ENCODE peak calls at places on chromosomes 1 and 21, in five cellular contexts. V is H1, Y is GM12878, J is NT2/D1, G is HEK293T. L is an unnamed sample.

GRCh38 chr1:160340146-160340545 is 2.9 kb downstream of the COPA start:
- DNase-seq in V (no peak), Y (no peak), G (no peak), J (no peak), L (no peak)

GRCh38 chr1:64150729-64151128 is 52.7 kb upstream of the UBE2U start:
- DNase-seq in Y (no peak), V (no peak), G (no peak), J (no peak), L (no peak)

GRCh38 chr1:179447489-179447888 is 81.7 kb downstream of the AXDND1 start:
- DNase-seq in V (no peak), J (peak), G (peak), Y (no peak), L (peak)

GRCh38 chr1:153921803-153922075 is 1.0 kb downstream of the GATAD2B start:
- DNase-seq in J (no peak), Y (no peak), G (peak), V (no peak), L (no peak)

GRCh38 chr1:227395391-227396028 is 77.2 kb upstream of the CDC42BPA start:
- DNase-seq in G (no peak), Y (no peak), J (no peak), V (no peak), L (no peak)

GRCh38 chr1:67390041-67390887 is 39.9 kb downstream of the SERBP1 start:
- DNase-seq in J (peak), Y (no peak), G (no peak), V (no peak), L (no peak)

GRCh38 chr1:30811187-30811586 is 53.6 kb upstream of the LAPTM5 start:
- DNase-seq in G (no peak), V (no peak), J (no peak), Y (no peak), L (no peak)

GRCh38 chr1:44676484-44677200 is 2.1 kb downstream of the ARMH1 start:
- DNase-seq in J (no peak), V (no peak), Y (no peak), G (no peak), L (no peak)

GRCh38 chr1:116826818-116827606 is 72.8 kb downstream of the CD2 start:
- DNase-seq in J (no peak), Y (peak), G (no peak), V (no peak), L (peak)

GRCh38 chr1:27060879-27061278 is 48.2 kb upstream of the TENT5B start:
- DNase-seq in J (no peak), Y (no peak), V (no peak), G (no peak), L (no peak)

GRCh38 chr1:57124768-57125446 is 159.1 kb upstream of the C8B start:
- DNase-seq in V (no peak), J (no peak), Y (no peak), G (no peak), L (no peak)

GRCh38 chr1:230261918-230262650 is 164.0 kb downstream of the PGBD5 start:
- DNase-seq in J (no peak), G (no peak), V (no peak), Y (no peak), L (no peak)

GRCh38 chr1:209375097-209375496 is 208.4 kb upstream of the CAMK1G start:
- DNase-seq in V (no peak), J (no peak), Y (no peak), G (no peak), L (no peak)

GRCh38 chr1:91404151-91405012 is at the start of gene HFM1:
- DNase-seq in V (no peak), G (peak), Y (no peak), J (peak), L (peak)

GRCh38 chr1:76247261-76247852 is 172.8 kb downstream of the ST6GALNAC3 start:
- DNase-seq in J (peak), G (no peak), V (no peak), Y (no peak), L (no peak)

GRCh38 chr1:98388431-98388830 is 273.1 kb upstream of the SNX7 start:
- DNase-seq in J (no peak), G (no peak), V (no peak), Y (peak), L (no peak)

GRCh38 chr1:63475761-63476160 is 47.3 kb downstream of the ITGB3BP start:
- DNase-seq in V (no peak), G (no peak), Y (no peak), J (no peak), L (no peak)

GRCh38 chr1:153365696-153366095 is 8.0 kb downstream of the S100A9 start:
- DNase-seq in Y (no peak), J (no peak), G (no peak), V (no peak), L (no peak)

GRCh38 chr1:173474097-173474779 is 2.9 kb upstream of the PRDX6 start:
- DNase-seq in V (no peak), Y (no peak), G (no peak), J (no peak), L (peak)

GRCh38 chr1:71521655-71522264 is 440.9 kb upstream of the ZRANB2 start:
- DNase-seq in J (peak), V (no peak), G (peak), Y (no peak), L (peak)

GRCh38 chr1:229989591-229990248 is 77.3 kb upstream of the GALNT2 start:
- DNase-seq in G (no peak), V (no peak), Y (no peak), J (no peak), L (peak)

GRCh38 chr1:210741564-210741963 is 392.4 kb downstream of the KCNH1 start:
- DNase-seq in J (no peak), Y (no peak), V (no peak), G (no peak), L (no peak)

GRCh38 chr1:72915581-72915980 is 633.2 kb upstream of the NEGR1 start:
- DNase-seq in V (no peak), Y (no peak), J (peak), G (no peak), L (no peak)

GRCh38 chr1:12851779-12852178 is 3.3 kb upstream of the HNRNPCL1 start:
- DNase-seq in J (no peak), V (no peak), G (no peak), Y (no peak), L (no peak)

GRCh38 chr1:22258696-22259095 is 115.8 kb upstream of the WNT4 start:
- DNase-seq in V (no peak), J (no peak), Y (no peak), G (no peak), L (no peak)

GRCh38 chr1:8293141-8293540 is 24.8 kb upstream of the SLC45A1 start:
- DNase-seq in Y (no peak), G (no peak), J (no peak), V (no peak), L (no peak)

GRCh38 chr1:76998582-76999189 is 131.4 kb downstream of the ST6GALNAC5 start:
- DNase-seq in G (no peak), J (no peak), V (no peak), Y (no peak), L (no peak)

GRCh38 chr1:46133946-46134345 is 1.5 kb upstream of the PIK3R3 start:
- DNase-seq in Y (no peak), V (no peak), J (no peak), G (no peak), L (no peak)

GRCh38 chr1:117346206-117346928 is 20.9 kb upstream of the MAN1A2 start:
- DNase-seq in Y (no peak), J (no peak), G (no peak), V (no peak), L (no peak)

GRCh38 chr1:185694081-185694480 is 40.1 kb upstream of the HMCN1 start:
- DNase-seq in G (no peak), J (no peak), V (no peak), Y (peak), L (peak)

GRCh38 chr1:105416246-105416645 is 1640.2 kb upstream of the PRMT6 start:
- DNase-seq in V (peak), J (peak), G (no peak), Y (no peak), L (no peak)

GRCh38 chr1:88800382-88801051 is 90.8 kb downstream of the GTF2B start:
- DNase-seq in J (no peak), Y (no peak), V (no peak), G (peak), L (peak)

DNA sequence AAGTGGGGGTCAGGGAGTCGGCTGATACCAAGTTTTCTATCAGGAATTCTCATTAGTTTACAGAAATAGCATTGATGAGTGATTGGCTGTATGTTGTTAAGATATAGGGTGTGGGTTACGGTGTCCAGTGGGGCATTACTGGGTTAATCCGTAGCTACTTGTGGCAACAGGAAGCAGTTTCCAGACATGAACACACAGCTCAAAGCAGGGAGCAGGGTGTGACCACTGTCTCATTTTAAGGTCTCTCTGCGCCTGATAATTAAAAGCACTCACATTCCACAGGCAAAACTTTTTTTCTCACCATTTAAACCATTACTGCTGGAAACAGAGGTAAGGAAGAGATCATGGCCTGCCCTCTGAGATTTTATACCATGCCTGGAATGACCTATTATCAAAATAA is 114.9 kb downstream of the SIK1 start:
- DNase-seq in G (no peak), V (no peak), Y (no peak), J (no peak), L (no peak)
- TF ChIP-seq SUZ12 in G (no peak), V (no peak), Y (no peak), J (no peak), L (no peak)

GRCh38 chr1:156796340-156797097 is 20.1 kb downstream of the SH2D2A start:
- DNase-seq in G (no peak), Y (no peak), V (no peak), J (no peak), L (no peak)
- TF ChIP-seq SUZ12 in G (no peak), Y (no peak), V (no peak), J (no peak), L (no peak)

GRCh38 chr1:79928901-79929300 is 922.4 kb upstream of the ADGRL4 start:
- DNase-seq in J (no peak), Y (no peak), G (no peak), V (no peak), L (no peak)
- TF ChIP-seq SUZ12 in J (no peak), Y (no peak), G (no peak), V (no peak), L (no peak)

GRCh38 chr1:103514920-103515503 is 10.5 kb upstream of the RNPC3 start:
- DNase-seq in G (peak), J (peak), Y (peak), V (no peak), L (peak)
- TF ChIP-seq SUZ12 in G (no peak), J (no peak), Y (no peak), V (no peak), L (no peak)

GRCh38 chr1:19988269-19989006 is 9.0 kb upstream of the PLA2G2A start:
- DNase-seq in J (no peak), Y (no peak), G (no peak), V (no peak), L (peak)

GRCh38 chr1:19990703-19991102 is 11.3 kb upstream of the PLA2G2A start:
- DNase-seq in J (no peak), V (no peak), Y (no peak), G (no peak), L (no peak)

DNA sequence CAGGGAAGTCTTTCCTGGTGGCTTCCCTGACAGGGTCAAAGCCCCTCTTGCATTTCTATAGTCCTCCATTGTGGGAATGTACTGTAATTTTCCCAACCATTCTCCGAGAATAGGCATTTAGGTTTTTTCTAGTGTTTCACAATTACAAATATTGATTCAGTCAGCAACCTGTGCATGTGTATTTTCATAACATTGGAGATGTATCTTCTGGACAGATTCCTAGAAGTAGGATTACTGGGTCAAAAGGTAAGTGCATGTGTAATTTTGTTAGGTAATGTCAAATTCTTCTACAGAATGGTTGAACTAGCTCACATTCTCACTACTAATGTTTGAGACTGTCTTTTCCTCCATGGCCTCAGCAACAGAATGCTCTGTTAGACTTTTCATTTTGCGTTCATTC is 8.3 kb upstream of the PLA2G2A start:
- DNase-seq in Y (no peak), G (no peak), J (no peak), V (no peak), L (peak)
- TF ChIP-seq SUZ12 in Y (no peak), G (no peak), J (no peak), V (no peak), L (no peak)

GRCh38 chr1:15417365-15417934 is 7.8 kb downstream of the EFHD2 start:
- DNase-seq in V (no peak), Y (no peak), J (no peak), G (no peak), L (no peak)
- TF ChIP-seq SUZ12 in V (no peak), Y (no peak), J (no peak), G (no peak), L (no peak)

GRCh38 chr1:207711285-207711684 is 40.6 kb upstream of the CD46 start:
- DNase-seq in Y (no peak), V (peak), G (peak), J (peak), L (peak)
- TF ChIP-seq SUZ12 in Y (no peak), V (no peak), G (no peak), J (no peak), L (no peak)

GRCh38 chr21:46024983-46025860 is 43.7 kb downstream of the COL6A1 start:
- DNase-seq in Y (no peak), V (no peak), J (no peak), G (no peak), L (no peak)
- TF ChIP-seq SUZ12 in Y (no peak), V (no peak), J (no peak), G (no peak), L (no peak)